ENCODE peak calls at places on chromosomes 16 and 17, in nine cellular contexts. One of them, this sample, is unnamed.

GRCh38 chr16:88549671-88550643 is 20.2 kb upstream of the ZC3H18 start:
- DNase-seq in CD8-positive, alpha-beta memory T cell: no peak
- DNase-seq in esophagus squamous epithelium: no peak
- DNase-seq in NCI-H82: peak; percentile 13
- DNase-seq in NCI-H748 treated with DMSO at 0.1 percent for 48 hours: no peak
- DNase-seq in activated CD4-positive, alpha-beta T cell treated with anti-CD3 and anti-CD28 coated beads for 1 hour: no peak
- DNase-seq in stimulated activated CD8-positive, alpha-beta memory T cell treated with anti-CD3 and anti-CD28 coated beads, Interleukin-15, amount 100 ng/mL, for 24 hours: no peak
- DNase-seq in HFFc6: no peak
- DNase-seq in Kasumi-1: peak; percentile 28
- DNase-seq in this sample: no peak

GRCh38 chr17:68709461-68709860 is 108.3 kb upstream of the FAM20A start:
- DNase-seq in esophagus squamous epithelium: no peak
- DNase-seq in Kasumi-1: no peak
- DNase-seq in stimulated activated CD8-positive, alpha-beta memory T cell treated with anti-CD3 and anti-CD28 coated beads, Interleukin-15, amount 100 ng/mL, for 24 hours: no peak
- DNase-seq in NCI-H82: no peak
- DNase-seq in CD8-positive, alpha-beta memory T cell: no peak
- DNase-seq in HFFc6: no peak
- DNase-seq in NCI-H748 treated with DMSO at 0.1 percent for 48 hours: no peak
- DNase-seq in activated CD4-positive, alpha-beta T cell treated with anti-CD3 and anti-CD28 coated beads for 1 hour: no peak
- DNase-seq in this sample: no peak

GRCh38 chr16:56355221-56355620 is 70.1 kb downstream of the AMFR start:
- DNase-seq in NCI-H748 treated with DMSO at 0.1 percent for 48 hours: no peak
- DNase-seq in esophagus squamous epithelium: no peak
- DNase-seq in Kasumi-1: no peak
- DNase-seq in HFFc6: no peak
- DNase-seq in activated CD4-positive, alpha-beta T cell treated with anti-CD3 and anti-CD28 coated beads for 1 hour: no peak
- DNase-seq in CD8-positive, alpha-beta memory T cell: no peak
- DNase-seq in stimulated activated CD8-positive, alpha-beta memory T cell treated with anti-CD3 and anti-CD28 coated beads, Interleukin-15, amount 100 ng/mL, for 24 hours: no peak
- DNase-seq in NCI-H82: no peak
- DNase-seq in this sample: no peak

GRCh38 chr17:49687878-49688491 is 10.1 kb upstream of the SPOP start:
- DNase-seq in CD8-positive, alpha-beta memory T cell: peak; percentile 59
- DNase-seq in Kasumi-1: peak; percentile 61
- DNase-seq in esophagus squamous epithelium: no peak
- DNase-seq in NCI-H748 treated with DMSO at 0.1 percent for 48 hours: no peak
- DNase-seq in activated CD4-positive, alpha-beta T cell treated with anti-CD3 and anti-CD28 coated beads for 1 hour: no peak
- DNase-seq in stimulated activated CD8-positive, alpha-beta memory T cell treated with anti-CD3 and anti-CD28 coated beads, Interleukin-15, amount 100 ng/mL, for 24 hours: no peak
- DNase-seq in HFFc6: peak; percentile 12
- DNase-seq in NCI-H82: no peak
- DNase-seq in this sample: no peak

GRCh38 chr17:75834279-75834920 is 9.8 kb downstream of the UNC13D start:
- DNase-seq in HFFc6: no peak
- DNase-seq in CD8-positive, alpha-beta memory T cell: no peak
- DNase-seq in NCI-H82: no peak
- DNase-seq in stimulated activated CD8-positive, alpha-beta memory T cell treated with anti-CD3 and anti-CD28 coated beads, Interleukin-15, amount 100 ng/mL, for 24 hours: no peak
- DNase-seq in NCI-H748 treated with DMSO at 0.1 percent for 48 hours: no peak
- DNase-seq in activated CD4-positive, alpha-beta T cell treated with anti-CD3 and anti-CD28 coated beads for 1 hour: no peak
- DNase-seq in esophagus squamous epithelium: no peak
- DNase-seq in Kasumi-1: no peak
- DNase-seq in this sample: no peak

GRCh38 chr17:8409966-8410881 is 12.6 kb upstream of the RNF222 start:
- DNase-seq in stimulated activated CD8-positive, alpha-beta memory T cell treated with anti-CD3 and anti-CD28 coated beads, Interleukin-15, amount 100 ng/mL, for 24 hours: peak; percentile 63
- DNase-seq in CD8-positive, alpha-beta memory T cell: peak; percentile 66
- DNase-seq in HFFc6: peak; percentile 80
- DNase-seq in Kasumi-1: peak; percentile 74
- DNase-seq in esophagus squamous epithelium: no peak
- DNase-seq in NCI-H82: peak; percentile 94
- DNase-seq in NCI-H748 treated with DMSO at 0.1 percent for 48 hours: peak; percentile 90
- DNase-seq in activated CD4-positive, alpha-beta T cell treated with anti-CD3 and anti-CD28 coated beads for 1 hour: peak; percentile 67
- DNase-seq in this sample: peak; percentile 94

GRCh38 chr16:53457670-53458069 is 23.4 kb downstream of the RBL2 start:
- DNase-seq in NCI-H748 treated with DMSO at 0.1 percent for 48 hours: no peak
- DNase-seq in HFFc6: no peak
- DNase-seq in activated CD4-positive, alpha-beta T cell treated with anti-CD3 and anti-CD28 coated beads for 1 hour: peak; percentile 53
- DNase-seq in Kasumi-1: no peak
- DNase-seq in CD8-positive, alpha-beta memory T cell: peak; percentile 91
- DNase-seq in NCI-H82: no peak
- DNase-seq in esophagus squamous epithelium: no peak
- DNase-seq in stimulated activated CD8-positive, alpha-beta memory T cell treated with anti-CD3 and anti-CD28 coated beads, Interleukin-15, amount 100 ng/mL, for 24 hours: peak; percentile 20
- DNase-seq in this sample: no peak

GRCh38 chr16:5560084-5560483 is 462.5 kb upstream of the EEF2KMT start:
- DNase-seq in activated CD4-positive, alpha-beta T cell treated with anti-CD3 and anti-CD28 coated beads for 1 hour: no peak
- DNase-seq in esophagus squamous epithelium: no peak
- DNase-seq in NCI-H82: peak; percentile 14
- DNase-seq in CD8-positive, alpha-beta memory T cell: no peak
- DNase-seq in stimulated activated CD8-positive, alpha-beta memory T cell treated with anti-CD3 and anti-CD28 coated beads, Interleukin-15, amount 100 ng/mL, for 24 hours: no peak
- DNase-seq in Kasumi-1: no peak
- DNase-seq in HFFc6: no peak
- DNase-seq in NCI-H748 treated with DMSO at 0.1 percent for 48 hours: no peak
- DNase-seq in this sample: no peak

GRCh38 chr17:19709841-19710240 is 6.5 kb downstream of the SLC47A2 start:
- DNase-seq in activated CD4-positive, alpha-beta T cell treated with anti-CD3 and anti-CD28 coated beads for 1 hour: no peak
- DNase-seq in NCI-H748 treated with DMSO at 0.1 percent for 48 hours: no peak
- DNase-seq in Kasumi-1: no peak
- DNase-seq in HFFc6: no peak
- DNase-seq in NCI-H82: no peak
- DNase-seq in esophagus squamous epithelium: no peak
- DNase-seq in stimulated activated CD8-positive, alpha-beta memory T cell treated with anti-CD3 and anti-CD28 coated beads, Interleukin-15, amount 100 ng/mL, for 24 hours: no peak
- DNase-seq in CD8-positive, alpha-beta memory T cell: no peak
- DNase-seq in this sample: no peak